ENCODE peak calls at places on chromosome 12, in ten cellular contexts. N is fibroblast of lung; M is upper lobe of right lung; L is colonic mucosa; D is CD8-positive, alpha-beta memory T cell; O is aorta; U is GM23248; Q is stomach; P is left ventricle myocardium inferior; F is Karpas-422. R is an unnamed sample. For H3K9me3, the result is how much of the 10 kb centered on the place peaks cover.

GRCh38 chr12:11580125-11580751 is 69.2 kb upstream of the ETV6 start:
- DNase-seq in O (no peak), L (peak), U (peak), Q (peak), F (no peak), M (peak), D (no peak), N (peak), P (no peak), R (no peak)

GRCh38 chr12:82486524-82487235 is 128.4 kb downstream of the METTL25 start:
- DNase-seq in Q (no peak), F (no peak), U (peak), D (no peak), O (no peak), N (peak), M (no peak), L (no peak), P (no peak), R (no peak)

GRCh38 chr12:57475271-57476161 is 4.2 kb downstream of the ARHGAP9 start:
- DNase-seq in U (peak), D (no peak), M (peak), P (no peak), N (peak), O (no peak), L (no peak), Q (no peak), F (no peak), R (no peak)

GRCh38 chr12:55142896-55143870 is 17.0 kb downstream of the OR9K2 start:
- DNase-seq in O (no peak), L (peak), Q (peak), N (peak), D (peak), F (peak), P (no peak), U (peak), M (no peak), R (no peak)

GRCh38 chr12:116559080-116559329 is 176 bp upstream of the MAP1LC3B2 start:
- DNase-seq in M (no peak), F (peak), L (no peak), N (no peak), P (no peak), D (no peak), U (no peak), Q (no peak), O (no peak), R (no peak)

GRCh38 chr12:125185740-125186470 is 120.7 kb downstream of the AACS start:
- DNase-seq in P (peak), N (peak), L (peak), Q (peak), F (peak), U (peak), D (no peak), M (peak), O (peak), R (no peak)

GRCh38 chr12:52870361-52871290 is 21.8 kb upstream of the KRT78 start:
- DNase-seq in N (no peak), D (peak), L (peak), O (no peak), Q (peak), U (peak), F (peak), M (peak), P (peak), R (peak)

GRCh38 chr12:71392521-71393145 is 47.0 kb upstream of the LGR5 start:
- DNase-seq in N (peak), L (no peak), Q (no peak), D (no peak), O (no peak), M (no peak), U (peak), F (peak), P (no peak), R (no peak)

GRCh38 chr12:34109390-34109789 is 87.1 kb downstream of the ALG10 start:
- DNase-seq in L (no peak), F (no peak), D (no peak), Q (no peak), P (no peak), M (no peak), O (no peak), U (no peak), N (no peak), R (no peak)
- H3K9me3 ChIP-seq in L (under half), F (under half), D (under half), Q (under half), P (under half), M (under half), O (under half), U (under half), N (under half), R (under half)

GRCh38 chr12:130437555-130438242 is 100.0 kb downstream of the PIWIL1 start:
- DNase-seq in P (no peak), U (no peak), L (no peak), M (peak), N (no peak), D (no peak), Q (no peak), F (no peak), O (peak), R (no peak)

GRCh38 chr12:130436741-130437501 is 99.2 kb downstream of the PIWIL1 start:
- DNase-seq in O (peak), L (no peak), U (no peak), N (no peak), D (no peak), M (peak), P (no peak), F (no peak), Q (no peak), R (no peak)

GRCh38 chr12:130439250-130439649 is 101.6 kb downstream of the PIWIL1 start:
- DNase-seq in N (no peak), P (no peak), M (peak), O (no peak), D (no peak), Q (no peak), L (no peak), F (no peak), U (no peak), R (no peak)

GRCh38 chr12:130438711-130439110 is 101.0 kb downstream of the PIWIL1 start:
- DNase-seq in D (no peak), N (no peak), U (no peak), L (no peak), F (no peak), Q (no peak), P (no peak), O (peak), M (peak), R (no peak)

GRCh38 chr12:130438243-130438620 is 100.5 kb downstream of the PIWIL1 start:
- DNase-seq in U (no peak), L (no peak), P (no peak), Q (no peak), N (no peak), O (no peak), M (peak), D (no peak), F (no peak), R (no peak)
- H3K9me3 ChIP-seq in U (under half), L (under half), P (under half), Q (under half), N (under half), O (under half), M (under half), D (under half), F (under half), R (under half)

GRCh38 chr12:87441511-87441910 is 587.7 kb downstream of the C12orf50 start:
- DNase-seq in L (no peak), F (no peak), P (no peak), Q (no peak), O (no peak), D (no peak), M (no peak), N (no peak), U (no peak), R (no peak)

GRCh38 chr12:87439990-87440827 is 589.0 kb downstream of the C12orf50 start:
- DNase-seq in P (no peak), D (no peak), Q (peak), O (no peak), F (no peak), M (no peak), L (peak), N (peak), U (peak), R (no peak)

GRCh38 chr12:87444039-87444438 is 585.2 kb downstream of the C12orf50 start:
- DNase-seq in N (no peak), U (peak), D (no peak), P (no peak), F (no peak), O (no peak), Q (no peak), M (no peak), L (no peak), R (no peak)
- H3K9me3 ChIP-seq in N (under half), U (under half), D (under half), P (under half), F (under half), O (under half), Q (under half), M (under half), L (under half), R (under half)

GRCh38 chr12:133236556-133236955 is 879 bp upstream of the ANHX start:
- DNase-seq in N (no peak), O (no peak), P (no peak), Q (no peak), F (no peak), D (no peak), U (no peak), L (no peak), M (no peak), R (no peak)

GRCh38 chr12:133235401-133236112 is at the start of gene ANHX:
- DNase-seq in F (peak), Q (no peak), N (no peak), D (no peak), P (no peak), O (no peak), L (no peak), M (no peak), U (no peak), R (no peak)

GRCh38 chr12:133234971-133235370 is 706 bp downstream of the ANHX start:
- DNase-seq in M (no peak), U (no peak), F (peak), D (no peak), O (no peak), Q (no peak), P (no peak), L (no peak), N (no peak), R (no peak)

GRCh38 chr12:133233993-133234564 is 1.6 kb downstream of the ANHX start:
- DNase-seq in U (no peak), O (no peak), M (no peak), L (no peak), N (no peak), Q (no peak), F (peak), D (no peak), P (no peak), R (no peak)

DNA sequence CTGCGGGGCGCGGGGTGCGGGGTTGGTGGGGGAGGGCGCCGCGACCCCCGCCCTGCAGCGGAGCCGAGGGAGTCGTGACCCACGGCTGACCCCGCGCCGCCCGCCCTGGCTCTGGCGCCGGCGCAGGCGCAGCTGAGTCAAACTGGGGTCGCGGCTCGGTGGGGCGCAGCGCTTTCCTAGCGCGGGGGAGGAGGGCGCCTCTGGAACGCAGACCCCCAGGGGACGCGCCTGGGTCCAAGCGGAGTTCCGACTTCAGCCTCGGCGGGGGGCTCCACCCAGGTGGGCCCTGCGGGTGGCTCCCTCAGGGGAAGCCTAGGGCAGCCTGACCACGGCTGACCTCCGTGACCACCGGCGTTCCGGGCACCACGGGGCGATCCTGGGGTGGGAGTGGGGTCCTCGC is 467 bp upstream of the ANHX start:
- DNase-seq in N (no peak), F (no peak), U (no peak), L (no peak), O (no peak), M (no peak), Q (no peak), D (no peak), P (no peak), R (no peak)
- H3K9me3 ChIP-seq in N (under half), F (under half), U (under half), L (under half), O (under half), M (under half), Q (half or more), D (under half), P (under half), R (under half)

R was measured in T-helper 17 cell.